ENCODE peak calls at places on chromosomes 5 and 9, in nine cellular contexts. A, Q, S, F, Y, C, T, J and K are unnamed samples.

GRCh38 chr9:134733480-134734232 is 92.1 kb downstream of the COL5A1 start:
- DNase-seq in Q (no peak), S (no peak), F (no peak), C (no peak), Y (no peak), A (no peak), T (no peak), J (no peak), K (no peak)

GRCh38 chr9:95091574-95091970 is 225.9 kb downstream of the FANCC start:
- DNase-seq in F (no peak), S (no peak), J (no peak), Q (peak), T (no peak), A (no peak), Y (no peak), C (peak), K (no peak)

GRCh38 chr9:92506184-92506857 is 24.0 kb upstream of the ASPN start:
- DNase-seq in J (no peak), S (no peak), Y (no peak), C (peak), F (peak), T (no peak), Q (peak), A (no peak), K (no peak)

GRCh38 chr9:109117856-109118801 is 1.6 kb downstream of the TMEM245 start:
- DNase-seq in Q (no peak), S (no peak), A (peak), F (no peak), T (peak), J (no peak), Y (peak), C (peak), K (no peak)

GRCh38 chr5:43298459-43298858 is 14.8 kb downstream of the HMGCS1 start:
- DNase-seq in A (no peak), S (no peak), C (no peak), Q (no peak), F (no peak), T (no peak), J (no peak), Y (no peak), K (no peak)

GRCh38 chr5:66633754-66634153 is 37.6 kb downstream of the MAST4 start:
- DNase-seq in J (no peak), F (no peak), C (no peak), A (no peak), Y (no peak), S (peak), Q (no peak), T (peak), K (no peak)

GRCh38 chr5:172771439-172772111 is 580 bp upstream of the DUSP1 start:
- DNase-seq in A (no peak), C (no peak), T (peak), F (peak), S (no peak), Y (no peak), J (no peak), Q (no peak), K (no peak)

GRCh38 chr9:6068983-6069382 is 53.6 kb upstream of the RANBP6 start:
- DNase-seq in J (no peak), A (no peak), F (no peak), Q (no peak), C (no peak), T (no peak), Y (no peak), S (no peak), K (no peak)

GRCh38 chr5:5497132-5497748 is 74.8 kb downstream of the ICE1 start:
- DNase-seq in Y (no peak), C (peak), Q (peak), F (no peak), S (peak), A (no peak), T (peak), J (no peak), K (peak)

GRCh38 chr5:34039398-34040157 is 3.4 kb downstream of the C1QTNF3 start:
- DNase-seq in T (no peak), C (no peak), A (no peak), Y (no peak), F (no peak), J (no peak), S (no peak), Q (no peak), K (no peak)

GRCh38 chr9:69671291-69671903 is 774 bp downstream of the APBA1 start:
- DNase-seq in T (peak), Q (no peak), S (no peak), Y (peak), C (no peak), J (no peak), F (peak), A (no peak), K (no peak)

GRCh38 chr5:377326-377981 is 55.9 kb downstream of the AHRR start:
- DNase-seq in A (no peak), Q (no peak), F (peak), J (no peak), S (no peak), T (no peak), Y (peak), C (no peak), K (peak)

GRCh38 chr9:131298816-131299215 is 9.3 kb downstream of the PLPP7 start:
- DNase-seq in Q (no peak), T (no peak), F (no peak), S (no peak), Y (no peak), A (no peak), J (no peak), C (no peak), K (no peak)

GRCh38 chr5:168295574-168296201 is 4.2 kb downstream of the WWC1 start:
- DNase-seq in A (no peak), C (peak), Q (peak), Y (no peak), J (no peak), S (peak), F (no peak), T (no peak), K (no peak)

GRCh38 chr9:81431662-81432061 is 257.7 kb downstream of the TLE1 start:
- DNase-seq in A (no peak), T (no peak), S (peak), F (no peak), C (peak), Y (no peak), J (no peak), Q (peak), K (no peak)

GRCh38 chr9:110114888-110115259 is 93.1 kb downstream of the C9orf152 start:
- DNase-seq in A (no peak), C (no peak), T (no peak), J (no peak), Q (no peak), S (no peak), Y (no peak), F (no peak), K (no peak)

GRCh38 chr5:83368317-83368716 is 103.2 kb upstream of the VCAN start:
- DNase-seq in A (no peak), Y (no peak), C (peak), F (peak), Q (no peak), J (no peak), T (no peak), S (no peak), K (peak)

GRCh38 chr9:133970581-133970900 is 21.6 kb downstream of the VAV2 start:
- DNase-seq in Y (no peak), S (no peak), F (no peak), J (no peak), A (no peak), C (no peak), T (no peak), Q (no peak), K (peak)

GRCh38 chr5:166340039-166340438 is 1951.4 kb upstream of the WWC1 start:
- DNase-seq in Y (no peak), T (no peak), S (no peak), A (no peak), J (no peak), F (no peak), Q (no peak), C (no peak), K (no peak)

GRCh38 chr5:98593418-98593817 is 180.0 kb upstream of the RGMB start:
- DNase-seq in T (no peak), C (no peak), Y (no peak), S (no peak), F (no peak), A (no peak), Q (no peak), J (no peak), K (no peak)

GRCh38 chr5:175542232-175542965 is 64.0 kb downstream of the SFXN1 start:
- DNase-seq in Y (peak), C (no peak), T (no peak), J (no peak), Q (no peak), F (no peak), A (peak), S (no peak), K (no peak)

GRCh38 chr5:159453209-159453608 is 122.9 kb upstream of the IL12B start:
- DNase-seq in S (no peak), Y (no peak), F (no peak), Q (no peak), J (no peak), T (no peak), C (no peak), A (no peak), K (no peak)

GRCh38 chr9:107486674-107487520 is 2.7 kb downstream of the KLF4 start:
- DNase-seq in J (no peak), T (no peak), F (peak), Y (no peak), A (peak), Q (no peak), S (no peak), C (no peak), K (peak)

GRCh38 chr9:95570646-95571045 is 53.9 kb upstream of the PTCH1 start:
- DNase-seq in Y (no peak), Q (peak), C (no peak), J (no peak), A (no peak), T (no peak), S (no peak), F (no peak), K (no peak)

GRCh38 chr9:93531374-93531773 is 45.0 kb upstream of the PHF2 start:
- DNase-seq in T (no peak), F (peak), C (no peak), Y (no peak), J (no peak), A (no peak), Q (no peak), S (no peak), K (no peak)

GRCh38 chr9:2657427-2657826 is 35.8 kb downstream of the VLDLR start:
- DNase-seq in Y (no peak), T (no peak), S (no peak), A (peak), J (no peak), Q (no peak), F (no peak), C (no peak), K (peak)

GRCh38 chr9:68500457-68501158 is 40.1 kb downstream of the TMEM252 start:
- DNase-seq in Q (no peak), Y (no peak), S (peak), A (no peak), T (no peak), J (no peak), F (no peak), C (no peak), K (no peak)

GRCh38 chr9:82108474-82108873 is 119.9 kb downstream of the SPATA31D1 start:
- DNase-seq in Y (no peak), T (no peak), J (no peak), C (no peak), S (no peak), F (no peak), A (no peak), Q (no peak), K (no peak)

GRCh38 chr9:129340427-129341196 is 162.6 kb upstream of the IER5L start:
- DNase-seq in F (no peak), S (no peak), J (no peak), A (no peak), T (peak), Q (no peak), Y (no peak), C (no peak), K (no peak)

GRCh38 chr5:177426566-177427210 is at the start of gene GRK6:
- DNase-seq in S (no peak), Q (no peak), C (peak), F (peak), T (no peak), Y (peak), A (peak), J (no peak), K (peak)

GRCh38 chr5:55604611-55605067 is 69.9 kb upstream of the PLPP1 start:
- DNase-seq in J (no peak), T (no peak), Y (no peak), A (no peak), S (no peak), C (peak), Q (no peak), F (no peak), K (no peak)

GRCh38 chr9:35729101-35729500 is 2.9 kb downstream of the TLN1 start:
- DNase-seq in F (no peak), S (no peak), Y (no peak), T (no peak), C (no peak), A (no peak), Q (no peak), J (no peak), K (no peak)

GRCh38 chr5:133890308-133890707 is 78.1 kb downstream of the C5orf15 start:
- DNase-seq in Q (no peak), Y (no peak), S (no peak), J (no peak), F (no peak), A (no peak), C (no peak), T (no peak), K (no peak)

GRCh38 chr5:1962619-1963355 is 80.1 kb upstream of the IRX4 start:
- DNase-seq in Y (no peak), Q (no peak), S (no peak), A (no peak), F (no peak), J (no peak), C (no peak), T (no peak), K (no peak)